ENCODE peak calls at places on chromosomes 13 and 19, in nine cellular contexts. One of them, this sample, is unnamed.

GRCh38 chr19:20162821-20163220 is 4.2 kb upstream of the ZNF486 start:
- DNase-seq in H1: no peak
- DNase-seq in GM23338: no peak
- DNase-seq in upper lobe of left lung: peak
- DNase-seq in K562: no peak
- DNase-seq in HL-60: peak
- DNase-seq in stomach: no peak
- DNase-seq in sigmoid colon: no peak
- DNase-seq in vagina: no peak
- DNase-seq in this sample: no peak

GRCh38 chr13:23384111-23384510 is 49.4 kb downstream of the SACS start:
- DNase-seq in H1: no peak
- DNase-seq in GM23338: no peak
- DNase-seq in upper lobe of left lung: no peak
- DNase-seq in K562: no peak
- DNase-seq in HL-60: no peak
- DNase-seq in stomach: no peak
- DNase-seq in sigmoid colon: no peak
- DNase-seq in vagina: no peak
- DNase-seq in this sample: no peak

GRCh38 chr13:33204130-33204927 is 81.2 kb downstream of the STARD13 start:
- DNase-seq in H1: no peak
- DNase-seq in GM23338: no peak
- DNase-seq in upper lobe of left lung: no peak
- DNase-seq in K562: no peak
- DNase-seq in HL-60: no peak
- DNase-seq in stomach: peak
- DNase-seq in sigmoid colon: peak
- DNase-seq in vagina: no peak
- DNase-seq in this sample: peak

GRCh38 chr13:80630685-80631121 is 289.8 kb upstream of the SPRY2 start:
- DNase-seq in H1: no peak
- DNase-seq in GM23338: no peak
- DNase-seq in upper lobe of left lung: no peak
- DNase-seq in K562: no peak
- DNase-seq in HL-60: peak
- DNase-seq in stomach: no peak
- DNase-seq in sigmoid colon: peak
- DNase-seq in vagina: no peak
- DNase-seq in this sample: no peak

GRCh38 chr13:31681133-31681532 is 58.2 kb upstream of the RXFP2 start:
- DNase-seq in H1: no peak
- DNase-seq in GM23338: no peak
- DNase-seq in upper lobe of left lung: no peak
- DNase-seq in K562: no peak
- DNase-seq in HL-60: no peak
- DNase-seq in stomach: no peak
- DNase-seq in sigmoid colon: no peak
- DNase-seq in vagina: no peak
- DNase-seq in this sample: no peak

GRCh38 chr19:17753976-17754375 is 2.7 kb downstream of the FCHO1 start:
- DNase-seq in H1: no peak
- DNase-seq in GM23338: no peak
- DNase-seq in upper lobe of left lung: no peak
- DNase-seq in K562: no peak
- DNase-seq in HL-60: no peak
- DNase-seq in stomach: no peak
- DNase-seq in sigmoid colon: no peak
- DNase-seq in vagina: no peak
- DNase-seq in this sample: no peak

GRCh38 chr13:71864981-71865857 is 1.8 kb downstream of the DACH1 start:
- DNase-seq in H1: no peak
- DNase-seq in GM23338: peak
- DNase-seq in upper lobe of left lung: peak
- DNase-seq in K562: no peak
- DNase-seq in HL-60: peak
- DNase-seq in stomach: no peak
- DNase-seq in sigmoid colon: peak
- DNase-seq in vagina: no peak
- DNase-seq in this sample: peak

GRCh38 chr19:38557205-38557799 is 60.5 kb downstream of the MAP4K1 start:
- DNase-seq in H1: no peak
- DNase-seq in GM23338: no peak
- DNase-seq in upper lobe of left lung: no peak
- DNase-seq in K562: peak
- DNase-seq in HL-60: peak
- DNase-seq in stomach: peak
- DNase-seq in sigmoid colon: no peak
- DNase-seq in vagina: no peak
- DNase-seq in this sample: peak

GRCh38 chr19:53977991-53978731 is 13.3 kb upstream of the CACNG6 start:
- DNase-seq in H1: peak
- DNase-seq in GM23338: peak
- DNase-seq in upper lobe of left lung: no peak
- DNase-seq in K562: peak
- DNase-seq in HL-60: no peak
- DNase-seq in stomach: no peak
- DNase-seq in sigmoid colon: no peak
- DNase-seq in vagina: no peak
- DNase-seq in this sample: no peak

GRCh38 chr13:52195052-52195837 is 35.8 kb upstream of the NEK3 start:
- DNase-seq in H1: peak
- DNase-seq in GM23338: peak
- DNase-seq in upper lobe of left lung: peak
- DNase-seq in K562: no peak
- DNase-seq in HL-60: peak
- DNase-seq in stomach: peak
- DNase-seq in sigmoid colon: peak
- DNase-seq in vagina: no peak
- DNase-seq in this sample: peak

GRCh38 chr19:13652810-13653590 is 111.3 kb upstream of the MRI1 start:
- DNase-seq in H1: no peak
- DNase-seq in GM23338: peak
- DNase-seq in upper lobe of left lung: no peak
- DNase-seq in K562: no peak
- DNase-seq in HL-60: no peak
- DNase-seq in stomach: no peak
- DNase-seq in sigmoid colon: no peak
- DNase-seq in vagina: no peak
- DNase-seq in this sample: no peak

GRCh38 chr13:42992585-42993122 is 613 bp upstream of the EPSTI1 start:
- DNase-seq in H1: no peak
- DNase-seq in GM23338: no peak
- DNase-seq in upper lobe of left lung: no peak
- DNase-seq in K562: no peak
- DNase-seq in HL-60: no peak
- DNase-seq in stomach: no peak
- DNase-seq in sigmoid colon: no peak
- DNase-seq in vagina: no peak
- DNase-seq in this sample: no peak

GRCh38 chr13:75850915-75851314 is 214.8 kb downstream of the LMO7 start:
- DNase-seq in H1: no peak
- DNase-seq in GM23338: no peak
- DNase-seq in upper lobe of left lung: no peak
- DNase-seq in K562: peak
- DNase-seq in HL-60: no peak
- DNase-seq in stomach: no peak
- DNase-seq in sigmoid colon: no peak
- DNase-seq in vagina: no peak
- DNase-seq in this sample: no peak

GRCh38 chr19:47341734-47342133 is 7.4 kb upstream of the DHX34 start:
- DNase-seq in H1: no peak
- DNase-seq in GM23338: no peak
- DNase-seq in upper lobe of left lung: no peak
- DNase-seq in K562: no peak
- DNase-seq in HL-60: no peak
- DNase-seq in stomach: no peak
- DNase-seq in sigmoid colon: no peak
- DNase-seq in vagina: no peak
- DNase-seq in this sample: no peak

DNA sequence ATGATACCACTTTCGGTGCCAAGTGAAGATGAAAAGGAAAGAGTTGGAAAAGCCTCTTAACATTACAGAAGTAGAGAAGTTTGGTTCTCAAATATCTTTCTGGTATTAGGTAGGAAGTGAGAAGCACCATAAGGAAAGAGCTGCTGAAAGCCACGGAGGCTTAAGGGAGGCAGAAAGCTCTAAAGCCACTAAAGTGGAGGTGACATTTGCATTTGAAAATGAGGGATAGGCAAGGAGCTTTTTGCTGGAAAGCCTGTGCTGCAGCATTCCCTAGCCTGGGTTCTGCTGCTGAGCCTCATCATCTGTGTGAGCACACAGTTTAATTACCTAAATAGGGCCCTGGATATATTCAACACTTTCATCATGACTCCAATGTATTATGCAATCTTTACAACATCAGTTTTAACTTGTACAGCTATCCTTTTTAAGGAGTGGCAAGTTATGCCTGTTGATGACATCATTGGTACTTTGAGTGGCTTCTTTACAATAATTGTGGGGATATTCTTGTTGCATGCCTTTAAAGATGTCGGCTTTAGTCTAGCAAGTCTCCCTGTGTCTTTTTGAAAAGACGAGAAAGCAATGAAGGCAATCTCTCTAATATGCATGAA is 315.4 kb downstream of the RBM26 start:
- DNase-seq in H1: no peak
- DNase-seq in GM23338: peak
- DNase-seq in upper lobe of left lung: no peak
- DNase-seq in K562: no peak
- DNase-seq in HL-60: no peak
- DNase-seq in stomach: no peak
- DNase-seq in sigmoid colon: no peak
- DNase-seq in vagina: no peak
- DNase-seq in this sample: no peak
- TF ChIP-seq POLR2AphosphoS5 in H1: no peak
- TF ChIP-seq POLR2AphosphoS5 in GM23338: no peak
- TF ChIP-seq POLR2AphosphoS5 in upper lobe of left lung: no peak
- TF ChIP-seq POLR2AphosphoS5 in K562: no peak
- TF ChIP-seq POLR2AphosphoS5 in HL-60: no peak
- TF ChIP-seq POLR2AphosphoS5 in stomach: no peak
- TF ChIP-seq POLR2AphosphoS5 in sigmoid colon: no peak
- TF ChIP-seq POLR2AphosphoS5 in vagina: no peak
- TF ChIP-seq POLR2AphosphoS5 in this sample: no peak

DNA sequence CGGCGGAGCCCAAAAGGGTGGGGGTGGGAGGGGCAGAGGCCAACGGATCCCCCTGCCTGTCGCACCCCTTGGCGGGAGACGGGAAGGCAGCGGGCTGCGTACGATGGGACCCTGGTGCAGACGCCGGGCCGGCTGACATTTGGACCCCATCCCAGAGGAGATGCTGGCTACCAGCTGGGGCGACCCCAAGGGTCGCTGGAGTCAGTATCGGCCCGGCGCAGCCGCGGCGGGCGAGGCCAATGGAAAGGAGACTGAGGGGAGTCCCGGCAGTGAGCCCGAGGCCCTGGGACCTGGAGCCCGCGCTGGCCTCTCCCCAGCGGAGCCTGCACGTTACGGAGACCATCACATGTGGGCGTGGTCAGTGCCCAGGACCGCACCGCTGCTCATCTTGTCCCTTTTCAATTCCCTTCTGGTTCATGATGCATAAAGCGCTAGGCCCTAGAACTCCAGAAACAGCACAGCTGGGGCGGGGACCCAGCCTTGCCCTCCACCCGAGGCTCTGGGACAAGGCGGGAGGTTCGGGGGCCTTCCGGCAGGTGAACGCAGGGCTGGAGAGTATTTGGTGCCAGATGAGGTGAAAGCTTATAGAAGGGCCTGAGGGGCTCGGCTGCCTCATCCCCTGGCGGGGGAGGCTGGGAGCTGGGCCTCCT is 8.0 kb downstream of the C19orf25 start:
- DNase-seq in H1: no peak
- DNase-seq in GM23338: peak
- DNase-seq in upper lobe of left lung: no peak
- DNase-seq in K562: no peak
- DNase-seq in HL-60: no peak
- DNase-seq in stomach: no peak
- DNase-seq in sigmoid colon: no peak
- DNase-seq in vagina: no peak
- DNase-seq in this sample: no peak
- TF ChIP-seq POLR2AphosphoS5 in H1: no peak
- TF ChIP-seq POLR2AphosphoS5 in GM23338: no peak
- TF ChIP-seq POLR2AphosphoS5 in upper lobe of left lung: no peak
- TF ChIP-seq POLR2AphosphoS5 in K562: no peak
- TF ChIP-seq POLR2AphosphoS5 in HL-60: no peak
- TF ChIP-seq POLR2AphosphoS5 in stomach: no peak
- TF ChIP-seq POLR2AphosphoS5 in sigmoid colon: no peak
- TF ChIP-seq POLR2AphosphoS5 in vagina: no peak
- TF ChIP-seq POLR2AphosphoS5 in this sample: no peak

GRCh38 chr13:48708764-48709163 is 55.0 kb downstream of the CYSLTR2 start:
- DNase-seq in H1: no peak
- DNase-seq in GM23338: no peak
- DNase-seq in upper lobe of left lung: no peak
- DNase-seq in K562: no peak
- DNase-seq in HL-60: no peak
- DNase-seq in stomach: no peak
- DNase-seq in sigmoid colon: no peak
- DNase-seq in vagina: no peak
- DNase-seq in this sample: no peak

GRCh38 chr13:48709213-48709612 is 55.5 kb downstream of the CYSLTR2 start:
- DNase-seq in H1: no peak
- DNase-seq in GM23338: no peak
- DNase-seq in upper lobe of left lung: no peak
- DNase-seq in K562: no peak
- DNase-seq in HL-60: no peak
- DNase-seq in stomach: no peak
- DNase-seq in sigmoid colon: no peak
- DNase-seq in vagina: no peak
- DNase-seq in this sample: no peak

GRCh38 chr13:48707405-48707804 is 53.7 kb downstream of the CYSLTR2 start:
- DNase-seq in H1: no peak
- DNase-seq in GM23338: no peak
- DNase-seq in upper lobe of left lung: no peak
- DNase-seq in K562: no peak
- DNase-seq in HL-60: no peak
- DNase-seq in stomach: no peak
- DNase-seq in sigmoid colon: no peak
- DNase-seq in vagina: no peak
- DNase-seq in this sample: no peak

GRCh38 chr13:48712141-48712540 is 58.4 kb downstream of the CYSLTR2 start:
- DNase-seq in H1: no peak
- DNase-seq in GM23338: no peak
- DNase-seq in upper lobe of left lung: no peak
- DNase-seq in K562: no peak
- DNase-seq in HL-60: no peak
- DNase-seq in stomach: no peak
- DNase-seq in sigmoid colon: no peak
- DNase-seq in vagina: no peak
- DNase-seq in this sample: no peak

GRCh38 chr13:48710160-48710559 is 56.4 kb downstream of the CYSLTR2 start:
- DNase-seq in H1: no peak
- DNase-seq in GM23338: no peak
- DNase-seq in upper lobe of left lung: no peak
- DNase-seq in K562: no peak
- DNase-seq in HL-60: no peak
- DNase-seq in stomach: no peak
- DNase-seq in sigmoid colon: no peak
- DNase-seq in vagina: no peak
- DNase-seq in this sample: no peak
- TF ChIP-seq POLR2AphosphoS5 in H1: no peak
- TF ChIP-seq POLR2AphosphoS5 in GM23338: no peak
- TF ChIP-seq POLR2AphosphoS5 in upper lobe of left lung: no peak
- TF ChIP-seq POLR2AphosphoS5 in K562: no peak
- TF ChIP-seq POLR2AphosphoS5 in HL-60: no peak
- TF ChIP-seq POLR2AphosphoS5 in stomach: no peak
- TF ChIP-seq POLR2AphosphoS5 in sigmoid colon: no peak
- TF ChIP-seq POLR2AphosphoS5 in vagina: no peak
- TF ChIP-seq POLR2AphosphoS5 in this sample: no peak

GRCh38 chr19:43465468-43466120 is at the start of gene LYPD3:
- DNase-seq in H1: no peak
- DNase-seq in GM23338: peak
- DNase-seq in upper lobe of left lung: peak
- DNase-seq in K562: peak
- DNase-seq in HL-60: no peak
- DNase-seq in stomach: peak
- DNase-seq in sigmoid colon: no peak
- DNase-seq in vagina: no peak
- DNase-seq in this sample: peak
- TF ChIP-seq POLR2AphosphoS5 in H1: no peak
- TF ChIP-seq POLR2AphosphoS5 in GM23338: no peak
- TF ChIP-seq POLR2AphosphoS5 in upper lobe of left lung: no peak
- TF ChIP-seq POLR2AphosphoS5 in K562: no peak
- TF ChIP-seq POLR2AphosphoS5 in HL-60: no peak
- TF ChIP-seq POLR2AphosphoS5 in stomach: no peak
- TF ChIP-seq POLR2AphosphoS5 in sigmoid colon: no peak
- TF ChIP-seq POLR2AphosphoS5 in vagina: no peak
- TF ChIP-seq POLR2AphosphoS5 in this sample: no peak

This sample was measured in transverse colon.